ENCODE peak calls at places on chromosome 3, in four cellular contexts. W is hepatocyte; L is mammary epithelial cell; Y is CD8-positive, alpha-beta memory T cell. A is an unnamed sample.

GRCh38 chr3:57545636-57546268 is 1.6 kb upstream of the DNAH12 start:
- DNase-seq in W (peak; percentile 24), L (no peak), Y (no peak), A (no peak)

GRCh38 chr3:9732753-9733115 is 1.2 kb downstream of the BRPF1 start:
- DNase-seq in W (no peak), L (no peak), Y (no peak), A (no peak)

GRCh38 chr3:173398111-173398479 is 551 bp downstream of the NLGN1 start:
- DNase-seq in W (no peak), L (no peak), Y (no peak), A (peak; percentile 25)

GRCh38 chr3:192706272-192706671 is 21.1 kb downstream of the FGF12 start:
- DNase-seq in W (no peak), L (no peak), Y (no peak), A (no peak)

GRCh38 chr3:177591371-177591770 is 394.1 kb upstream of the TBL1XR1 start:
- DNase-seq in W (no peak), L (peak; percentile 96), Y (no peak), A (peak; percentile 99)

GRCh38 chr3:152159328-152159727 is 109.4 kb upstream of the MBNL1 start:
- DNase-seq in W (peak; percentile 16), L (no peak), Y (no peak), A (peak; percentile 83)

GRCh38 chr3:12471228-12471627 is 13.1 kb upstream of the TSEN2 start:
- DNase-seq in W (peak; percentile 45), L (peak; percentile 71), Y (no peak), A (peak; percentile 80)

GRCh38 chr3:192892981-192893827 is 24.5 kb downstream of the MB21D2 start:
- DNase-seq in W (peak; percentile 55), L (no peak), Y (peak; percentile 51), A (peak; percentile 84)

GRCh38 chr3:196111939-196112386 is 30.1 kb upstream of the TFRC start:
- DNase-seq in W (no peak), L (no peak), Y (peak; percentile 56), A (no peak)

GRCh38 chr3:11671648-11672100 is 28.0 kb upstream of the VGLL4 start:
- DNase-seq in W (no peak), L (no peak), Y (no peak), A (peak; percentile 73)

GRCh38 chr3:62188547-62189375 is 184.6 kb downstream of the FEZF2 start:
- DNase-seq in W (peak; percentile 87), L (peak; percentile 45), Y (peak; percentile 51), A (peak; percentile 62)

GRCh38 chr3:147960791-147961190 is 551.6 kb downstream of the ZIC1 start:
- DNase-seq in W (no peak), L (no peak), Y (no peak), A (no peak)

GRCh38 chr3:72797773-72798543 is 50.3 kb downstream of the SHQ1 start:
- DNase-seq in W (peak; percentile 29), L (no peak), Y (no peak), A (no peak)

GRCh38 chr3:32200490-32200889 is 38.0 kb upstream of the CMTM8 start:
- DNase-seq in W (no peak), L (no peak), Y (no peak), A (peak; percentile 7)

GRCh38 chr3:174951498-174951897 is 92.4 kb downstream of the NAALADL2 start:
- DNase-seq in W (no peak), L (no peak), Y (no peak), A (no peak)

GRCh38 chr3:37491343-37491742 is 317.0 kb upstream of the LRRFIP2 start:
- DNase-seq in W (no peak), L (no peak), Y (no peak), A (no peak)

GRCh38 chr3:115494826-115495225 is 128.5 kb upstream of the GAP43 start:
- DNase-seq in W (no peak), L (no peak), Y (no peak), A (no peak)

GRCh38 chr3:157131861-157132260 is 28.1 kb downstream of the CCNL1 start:
- DNase-seq in W (no peak), L (peak; percentile 79), Y (no peak), A (peak; percentile 91)

GRCh38 chr3:157360044-157360443 is 76.6 kb upstream of the PTX3 start:
- DNase-seq in W (no peak), L (peak; percentile 75), Y (no peak), A (peak; percentile 85)

GRCh38 chr3:10917176-10917575 is 75.4 kb upstream of the SLC6A1 start:
- DNase-seq in W (no peak), L (peak; percentile 60), Y (no peak), A (peak; percentile 7)

GRCh38 chr3:60017631-60018030 is 967.8 kb upstream of the CFAP20DC start:
- DNase-seq in W (no peak), L (peak; percentile 69), Y (peak; percentile 57), A (peak; percentile 68)

GRCh38 chr3:85161544-85161943 is 202.8 kb downstream of the CADM2 start:
- DNase-seq in W (peak; percentile 24), L (peak; percentile 90), Y (no peak), A (peak; percentile 98)

GRCh38 chr3:38003371-38003816 is 12.8 kb downstream of the VILL start:
- DNase-seq in W (peak; percentile 80), L (no peak), Y (peak; percentile 56), A (no peak)

GRCh38 chr3:128850544-128850943 is 28.9 kb upstream of the ACAD9 start:
- DNase-seq in W (no peak), L (no peak), Y (no peak), A (no peak)

GRCh38 chr3:162670181-162670580 is 1173.6 kb downstream of the OTOL1 start:
- DNase-seq in W (no peak), L (no peak), Y (no peak), A (no peak)

GRCh38 chr3:45861043-45861846 is 19.3 kb upstream of the LZTFL1 start:
- DNase-seq in W (peak; percentile 48), L (no peak), Y (no peak), A (no peak)

GRCh38 chr3:111610189-111610588 is 15.0 kb upstream of the ZBED2 start:
- DNase-seq in W (no peak), L (peak; percentile 81), Y (peak; percentile 86), A (peak; percentile 91)

GRCh38 chr3:72310028-72310987 is 525.4 kb upstream of the PROK2 start:
- DNase-seq in W (peak; percentile 37), L (no peak), Y (peak; percentile 17), A (no peak)

GRCh38 chr3:142866841-142867631 is 21.8 kb downstream of the PCOLCE2 start:
- DNase-seq in W (peak; percentile 60), L (peak; percentile 60), Y (no peak), A (peak; percentile 80)

GRCh38 chr3:184508938-184509337 is 52.6 kb upstream of the EPHB3 start:
- DNase-seq in W (no peak), L (no peak), Y (no peak), A (no peak)

GRCh38 chr3:37474936-37475335 is 300.6 kb upstream of the LRRFIP2 start:
- DNase-seq in W (peak; percentile 4), L (no peak), Y (no peak), A (no peak)

GRCh38 chr3:178436773-178437172 is 99.5 kb upstream of the KCNMB2 start:
- DNase-seq in W (peak; percentile 42), L (no peak), Y (no peak), A (peak; percentile 46)

GRCh38 chr3:100443690-100444089 is 42.4 kb downstream of the LNP1 start:
- DNase-seq in W (no peak), L (no peak), Y (no peak), A (no peak)

GRCh38 chr3:50464578-50464977 is 38.9 kb downstream of the CACNA2D2 start:
- DNase-seq in W (no peak), L (no peak), Y (no peak), A (no peak)

GRCh38 chr3:50457988-50458387 is 45.4 kb downstream of the CACNA2D2 start:
- DNase-seq in W (no peak), L (no peak), Y (no peak), A (no peak)

GRCh38 chr3:50455133-50455532 is 48.3 kb downstream of the CACNA2D2 start:
- DNase-seq in W (no peak), L (no peak), Y (no peak), A (no peak)

GRCh38 chr3:50454671-50455070 is 48.8 kb downstream of the CACNA2D2 start:
- DNase-seq in W (no peak), L (no peak), Y (no peak), A (no peak)

GRCh38 chr3:50459792-50460191 is 43.6 kb downstream of the CACNA2D2 start:
- DNase-seq in W (no peak), L (no peak), Y (no peak), A (no peak)
- H3K27me3 ChIP-seq in W (no peaks in the 10 kb centered on the region), L (no peaks in the 10 kb centered on the region), Y (no peaks in the 10 kb centered on the region), A (no peaks in the 10 kb centered on the region)

DNA sequence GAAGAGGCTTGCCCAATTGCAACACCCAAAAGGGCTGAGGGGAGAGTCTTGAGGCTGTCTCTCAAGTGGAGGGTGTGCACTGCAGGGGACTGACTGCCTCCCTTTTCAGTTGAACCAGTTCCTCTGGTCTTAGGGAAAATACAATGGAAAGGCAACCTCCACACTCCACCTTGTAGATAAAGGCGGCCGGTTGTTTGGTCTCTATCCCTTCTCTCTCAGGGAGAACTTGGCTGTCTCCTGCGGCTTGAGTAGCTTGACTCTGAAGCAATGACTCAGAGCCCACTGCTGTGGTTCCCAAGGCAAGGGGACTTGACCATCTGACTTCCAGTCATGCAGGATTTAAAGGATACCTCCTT is 143.2 kb upstream of the UMPS start:
- DNase-seq in W (peak; percentile 58), L (no peak), Y (no peak), A (peak; percentile 54)
- H3K27me3 ChIP-seq in W (no peaks in the 10 kb centered on the region), L (peaks cover 7% of the 10 kb centered on the region), Y (no peaks in the 10 kb centered on the region), A (peaks cover 13% of the 10 kb centered on the region)

GRCh38 chr3:186361246-186361611 is 805 bp downstream of the DGKG start:
- DNase-seq in W (no peak), L (no peak), Y (no peak), A (no peak)

GRCh38 chr3:186360779-186361178 is 1.3 kb downstream of the DGKG start:
- DNase-seq in W (no peak), L (no peak), Y (no peak), A (no peak)

GRCh38 chr3:186361612-186362408 is at the start of gene DGKG:
- DNase-seq in W (no peak), L (peak; percentile 28), Y (no peak), A (no peak)

GRCh38 chr3:186362988-186363387 is 954 bp upstream of the DGKG start:
- DNase-seq in W (no peak), L (no peak), Y (no peak), A (no peak)

DNA sequence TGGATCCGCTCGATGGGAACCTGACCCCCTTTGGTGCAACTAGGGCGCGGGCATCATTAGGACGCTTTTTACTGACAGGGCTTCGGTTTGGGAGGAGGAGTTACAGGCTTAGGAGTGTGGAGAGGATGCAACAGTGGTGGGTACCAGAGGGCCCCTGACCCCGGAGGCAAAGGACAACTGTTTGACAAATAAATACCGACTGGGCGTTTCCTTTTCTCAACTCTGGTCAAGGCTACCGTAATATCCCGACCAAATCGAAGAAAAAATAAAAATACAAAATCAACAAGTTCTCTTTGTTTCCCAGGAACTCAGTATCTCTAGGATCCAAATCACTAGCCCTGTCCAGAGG is 349 bp upstream of the DGKG start:
- DNase-seq in W (no peak), L (no peak), Y (no peak), A (no peak)
- H3K27me3 ChIP-seq in W (peaks cover 84% of the 10 kb centered on the region), L (peaks cover 34% of the 10 kb centered on the region), Y (peaks cover 15% of the 10 kb centered on the region), A (peaks cover 38% of the 10 kb centered on the region)

GRCh38 chr3:122186372-122186771 is 2.9 kb downstream of the CASR start:
- DNase-seq in W (no peak), L (no peak), Y (no peak), A (no peak)

GRCh38 chr3:122188758-122189157 is 5.3 kb downstream of the CASR start:
- DNase-seq in W (no peak), L (no peak), Y (no peak), A (peak; percentile 14)

GRCh38 chr3:122183521-122183892 is at the start of gene CASR:
- DNase-seq in W (peak; percentile 21), L (peak; percentile 5), Y (no peak), A (peak; percentile 49)

GRCh38 chr3:122184591-122184929 is 1.1 kb downstream of the CASR start:
- DNase-seq in W (no peak), L (no peak), Y (no peak), A (no peak)

GRCh38 chr3:122183893-122184590 is 574 bp downstream of the CASR start:
- DNase-seq in W (no peak), L (no peak), Y (no peak), A (no peak)
- H3K27me3 ChIP-seq in W (peaks cover 52% of the 10 kb centered on the region), L (peaks cover 16% of the 10 kb centered on the region), Y (peaks cover 7% of the 10 kb centered on the region), A (peaks cover 11% of the 10 kb centered on the region)